ENCODE peak calls at places on chromosome 9, in eight cellular contexts. E, U, M, P, Q, O, C and G are unnamed samples.

GRCh38 chr9:131370638-131371037 is 23.2 kb upstream of the PRRC2B start:
- DNase-seq in C (no peak), E (no peak), M (no peak), U (no peak), Q (no peak), P (no peak), O (peak; percentile 81), G (no peak)

GRCh38 chr9:118987167-118987566 is 382.1 kb downstream of the BRINP1 start:
- DNase-seq in Q (no peak), P (no peak), C (no peak), M (no peak), U (no peak), E (no peak), O (no peak), G (no peak)

GRCh38 chr9:89483592-89484474 is 14.1 kb downstream of the SEMA4D start:
- DNase-seq in C (no peak), Q (peak; percentile 44), P (no peak), U (no peak), O (no peak), E (no peak), M (no peak), G (peak; percentile 76)

GRCh38 chr9:102972780-102973179 is 22.4 kb upstream of the CYLC2 start:
- DNase-seq in U (no peak), E (no peak), M (no peak), Q (no peak), O (no peak), P (no peak), C (no peak), G (no peak)

GRCh38 chr9:5389109-5389732 is 48.5 kb downstream of the PLGRKT start:
- DNase-seq in M (no peak), E (peak; percentile 73), O (peak; percentile 1), C (no peak), P (peak; percentile 81), Q (no peak), U (no peak), G (no peak)

GRCh38 chr9:81529556-81530193 is 159.7 kb downstream of the TLE1 start:
- DNase-seq in P (peak; percentile 75), O (peak; percentile 88), Q (no peak), C (no peak), E (peak; percentile 56), U (no peak), M (no peak), G (no peak)

GRCh38 chr9:114410910-114411309 is 23.1 kb upstream of the AKNA start:
- DNase-seq in Q (no peak), M (no peak), C (no peak), P (no peak), U (no peak), O (peak; percentile 82), E (no peak), G (no peak)

GRCh38 chr9:91741529-91741928 is 208.5 kb downstream of the ROR2 start:
- DNase-seq in M (no peak), E (peak; percentile 72), U (no peak), O (peak; percentile 63), P (peak; percentile 71), C (no peak), Q (no peak), G (no peak)

GRCh38 chr9:7045361-7045760 is 287.6 kb downstream of the KDM4C start:
- DNase-seq in E (no peak), C (no peak), U (no peak), Q (no peak), O (no peak), P (peak; percentile 7), M (no peak), G (no peak)

GRCh38 chr9:111120526-111120925 is 82.3 kb upstream of the LPAR1 start:
- DNase-seq in C (no peak), O (no peak), P (no peak), M (no peak), U (no peak), E (no peak), Q (no peak), G (no peak)

GRCh38 chr9:6566409-6567139 is 79.0 kb downstream of the GLDC start:
- DNase-seq in Q (no peak), M (no peak), U (peak; percentile 27), E (peak; percentile 94), O (peak; percentile 86), P (peak; percentile 97), C (peak; percentile 26), G (no peak)

GRCh38 chr9:114383866-114384231 is 3.9 kb downstream of the AKNA start:
- DNase-seq in E (no peak), O (no peak), U (no peak), P (no peak), C (no peak), Q (no peak), M (no peak), G (no peak)

GRCh38 chr9:111456536-111456935 is 27.6 kb downstream of the ECPAS start:
- DNase-seq in U (no peak), P (peak; percentile 16), O (no peak), C (no peak), M (no peak), E (peak; percentile 25), Q (no peak), G (no peak)

GRCh38 chr9:114777841-114778240 is 28.0 kb downstream of the TNFSF15 start:
- DNase-seq in Q (no peak), O (no peak), E (no peak), U (no peak), C (peak; percentile 13), P (no peak), M (no peak), G (no peak)